ENCODE peak calls at places on chromosome 15, in nine cellular contexts. D, W, P, K, C, G, X, A and L are unnamed samples.

GRCh38 chr15:22939652-22940061 is 40.5 kb downstream of the CYFIP1 start:
- DNase-seq in K (no peak), X (no peak), W (no peak), G (no peak), D (no peak), C (no peak), P (no peak), A (no peak), L (no peak)

GRCh38 chr15:91268510-91268909 is 168.5 kb downstream of the SV2B start:
- DNase-seq in G (no peak), W (no peak), C (no peak), X (no peak), K (no peak), D (no peak), A (no peak), P (no peak), L (no peak)

GRCh38 chr15:28923726-28924280 is 38.0 kb downstream of the APBA2 start:
- DNase-seq in K (peak), P (no peak), W (no peak), A (no peak), X (no peak), D (no peak), C (no peak), G (peak), L (peak)

GRCh38 chr15:99371180-99372103 is 120.2 kb downstream of the LRRC28 start:
- DNase-seq in D (peak), W (no peak), G (no peak), K (no peak), C (no peak), X (peak), P (no peak), A (no peak), L (no peak)

GRCh38 chr15:35458176-35458856 is 87.6 kb downstream of the DPH6 start:
- DNase-seq in C (no peak), P (no peak), W (no peak), A (no peak), K (no peak), X (no peak), G (no peak), D (peak), L (no peak)

GRCh38 chr15:101723161-101723873 is 956 bp downstream of the TARS3 start:
- DNase-seq in K (no peak), X (peak), C (no peak), G (no peak), A (no peak), D (peak), W (peak), P (peak), L (no peak)

GRCh38 chr15:95520511-95520910 is 810.0 kb upstream of the NR2F2 start:
- DNase-seq in X (no peak), D (peak), A (no peak), P (no peak), C (no peak), K (no peak), G (no peak), W (no peak), L (no peak)

GRCh38 chr15:89003865-89004725 is 84.2 kb upstream of the ABHD2 start:
- DNase-seq in P (no peak), K (no peak), G (no peak), A (no peak), C (peak), D (peak), X (peak), W (no peak), L (no peak)

GRCh38 chr15:62752687-62753517 is 289.6 kb upstream of the TPM1 start:
- DNase-seq in G (no peak), A (no peak), P (no peak), X (peak), D (peak), W (no peak), K (no peak), C (no peak), L (no peak)

GRCh38 chr15:43376017-43376705 is 5.3 kb downstream of the TUBGCP4 start:
- DNase-seq in K (no peak), X (peak), A (peak), P (peak), W (peak), G (no peak), C (no peak), D (peak), L (no peak)

GRCh38 chr15:62456011-62456920 is 291.2 kb upstream of the C2CD4B start:
- DNase-seq in G (no peak), D (no peak), P (no peak), C (no peak), A (no peak), K (no peak), X (no peak), W (no peak), L (no peak)

GRCh38 chr15:32737246-32737757 is 19.5 kb downstream of the GREM1 start:
- DNase-seq in W (no peak), G (no peak), C (no peak), D (no peak), P (no peak), K (no peak), X (no peak), A (no peak), L (no peak)

GRCh38 chr15:32739522-32739921 is 21.7 kb downstream of the GREM1 start:
- DNase-seq in W (no peak), C (no peak), X (no peak), D (no peak), A (no peak), G (no peak), P (no peak), K (no peak), L (no peak)

GRCh38 chr15:32735948-32736347 is 18.1 kb downstream of the GREM1 start:
- DNase-seq in K (no peak), W (no peak), G (no peak), D (no peak), X (no peak), A (no peak), P (no peak), C (no peak), L (no peak)

GRCh38 chr15:32738677-32739076 is 20.9 kb downstream of the GREM1 start:
- DNase-seq in C (no peak), K (no peak), X (no peak), G (no peak), A (no peak), W (no peak), P (no peak), D (no peak), L (no peak)

DNA sequence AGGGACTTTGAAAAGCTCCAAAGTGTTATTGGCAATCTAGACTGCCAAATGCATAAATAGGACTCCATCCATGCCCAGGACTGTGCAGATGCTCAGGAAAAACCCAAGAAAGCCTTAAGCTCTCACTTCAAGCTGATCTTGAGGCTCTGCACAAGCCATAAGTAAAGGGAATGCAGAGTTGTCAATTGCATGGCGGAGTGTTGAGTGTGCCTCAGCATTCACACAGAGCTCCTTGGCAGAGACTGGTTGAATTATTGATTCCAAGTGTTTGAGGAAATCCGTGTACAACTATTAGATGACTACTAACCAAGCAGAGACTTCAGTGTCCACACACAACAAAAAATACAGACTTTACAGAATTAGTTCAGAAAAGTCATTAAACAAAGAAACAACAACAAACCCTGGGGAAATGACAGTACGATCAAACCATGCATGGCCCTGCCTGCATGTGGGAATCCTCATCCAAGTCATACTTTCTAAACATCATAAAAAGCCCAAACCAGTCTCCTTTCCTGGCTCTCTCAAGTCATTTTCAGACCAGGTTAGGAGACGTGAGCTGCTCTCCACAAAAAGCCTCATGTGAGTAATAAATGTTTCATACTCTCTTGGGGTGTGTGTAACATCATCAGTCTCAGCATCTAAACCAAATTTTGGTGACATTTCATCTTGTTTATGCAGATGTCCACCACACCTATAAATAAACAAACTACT is 18.7 kb downstream of the GREM1 start:
- DNase-seq in G (no peak), C (no peak), W (no peak), A (no peak), K (no peak), X (no peak), D (peak), P (no peak), L (no peak)
- TF ChIP-seq CTCF in G (no peak), C (no peak), W (no peak), A (no peak), K (no peak), X (no peak), D (no peak), P (no peak), L (no peak)

GRCh38 chr15:49382394-49382793 is 40.6 kb upstream of the FGF7 start:
- DNase-seq in A (no peak), K (no peak), D (no peak), X (no peak), C (no peak), G (no peak), W (no peak), P (no peak), L (no peak)
- TF ChIP-seq CTCF in A (no peak), K (no peak), D (no peak), X (no peak), C (no peak), G (no peak), W (no peak), P (no peak), L (no peak)

DNA sequence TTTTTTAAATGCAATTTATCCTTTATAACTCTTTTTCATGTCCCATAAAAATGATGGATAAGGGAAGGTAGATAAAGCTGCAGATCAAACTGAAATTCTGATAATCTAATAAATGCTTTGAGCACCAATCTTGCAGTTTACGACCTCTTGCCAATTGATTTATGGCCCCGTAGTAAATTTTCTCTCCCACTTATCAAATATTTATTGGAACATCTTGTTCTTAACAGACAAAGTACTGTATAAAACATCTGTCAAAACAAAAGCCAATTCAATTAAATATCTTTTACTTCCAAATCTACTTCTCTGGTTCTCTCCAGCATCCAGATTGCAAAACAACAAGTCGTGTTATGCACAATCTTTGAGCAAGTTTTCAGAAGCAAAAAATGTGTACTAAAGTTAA is 34.6 kb downstream of the POLR2M start:
- DNase-seq in A (no peak), G (no peak), D (no peak), P (no peak), K (no peak), X (no peak), C (no peak), W (no peak), L (no peak)
- TF ChIP-seq CTCF in A (no peak), G (no peak), D (no peak), P (no peak), K (no peak), X (no peak), C (no peak), W (no peak), L (no peak)

DNA sequence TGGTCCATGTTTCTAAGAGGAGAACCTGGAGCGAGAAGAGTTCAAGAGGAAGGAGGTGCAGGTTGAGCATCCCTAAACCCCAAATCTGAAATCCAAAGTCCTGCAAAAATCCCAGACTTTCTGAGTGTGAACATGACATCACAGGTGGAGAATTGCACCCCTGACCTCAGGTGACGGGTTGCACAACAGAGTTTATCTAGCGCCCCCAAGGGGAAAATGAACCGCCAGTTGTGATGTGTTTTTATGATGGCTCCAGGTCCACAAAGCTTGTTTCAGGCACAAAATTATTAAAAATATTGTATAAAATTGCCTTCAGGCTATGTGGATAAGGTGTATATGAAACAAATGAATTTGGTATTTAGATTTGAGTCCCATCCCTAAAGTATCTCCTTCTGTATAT is 420.0 kb downstream of the GABRB3 start:
- DNase-seq in K (no peak), X (no peak), C (no peak), W (no peak), G (no peak), A (no peak), D (no peak), P (no peak), L (no peak)
- TF ChIP-seq CTCF in K (no peak), X (no peak), C (no peak), W (no peak), G (no peak), A (no peak), D (no peak), P (no peak), L (no peak)

GRCh38 chr15:90071220-90071807 is 31.0 kb downstream of the IDH2 start:
- DNase-seq in P (peak), K (peak), A (peak), X (peak), G (peak), C (peak), D (peak), W (peak), L (no peak)
- TF ChIP-seq CTCF in P (peak), K (peak), A (peak), X (peak), G (peak), C (peak), D (peak), W (peak), L (peak)

GRCh38 chr15:69887018-69887417 is 210.7 kb downstream of the TLE3 start:
- DNase-seq in W (no peak), K (no peak), C (no peak), D (no peak), G (no peak), P (no peak), X (no peak), A (no peak), L (no peak)

GRCh38 chr15:69885182-69886041 is 212.3 kb downstream of the TLE3 start:
- DNase-seq in G (no peak), X (no peak), P (no peak), K (no peak), A (no peak), D (no peak), C (no peak), W (no peak), L (no peak)

GRCh38 chr15:69888406-69888805 is 209.3 kb downstream of the TLE3 start:
- DNase-seq in P (no peak), W (no peak), C (no peak), D (no peak), G (no peak), A (no peak), X (no peak), K (no peak), L (no peak)

GRCh38 chr15:69891070-69891491 is 206.6 kb downstream of the TLE3 start:
- DNase-seq in X (no peak), D (no peak), W (no peak), K (no peak), A (no peak), P (no peak), G (no peak), C (no peak), L (no peak)

GRCh38 chr15:69887553-69887952 is 210.2 kb downstream of the TLE3 start:
- DNase-seq in K (no peak), W (no peak), A (no peak), G (no peak), C (no peak), X (no peak), D (no peak), P (no peak), L (no peak)
- TF ChIP-seq CTCF in K (no peak), W (no peak), A (no peak), G (no peak), C (no peak), X (no peak), D (no peak), P (no peak), L (no peak)

GRCh38 chr15:40743466-40743865 is 11.6 kb downstream of the RMDN3 start:
- DNase-seq in G (no peak), A (no peak), P (no peak), K (no peak), D (no peak), W (peak), C (no peak), X (no peak), L (no peak)

GRCh38 chr15:40739042-40739441 is 16.0 kb downstream of the RMDN3 start:
- DNase-seq in A (no peak), D (no peak), K (no peak), P (no peak), X (no peak), W (peak), C (no peak), G (no peak), L (no peak)

GRCh38 chr15:40737048-40737447 is 18.0 kb downstream of the RMDN3 start:
- DNase-seq in G (no peak), W (no peak), A (no peak), D (no peak), K (no peak), C (no peak), X (no peak), P (no peak), L (no peak)

GRCh38 chr15:40736575-40736974 is 18.5 kb downstream of the RMDN3 start:
- DNase-seq in G (no peak), P (no peak), K (no peak), D (no peak), A (no peak), W (no peak), C (no peak), X (no peak), L (no peak)

DNA sequence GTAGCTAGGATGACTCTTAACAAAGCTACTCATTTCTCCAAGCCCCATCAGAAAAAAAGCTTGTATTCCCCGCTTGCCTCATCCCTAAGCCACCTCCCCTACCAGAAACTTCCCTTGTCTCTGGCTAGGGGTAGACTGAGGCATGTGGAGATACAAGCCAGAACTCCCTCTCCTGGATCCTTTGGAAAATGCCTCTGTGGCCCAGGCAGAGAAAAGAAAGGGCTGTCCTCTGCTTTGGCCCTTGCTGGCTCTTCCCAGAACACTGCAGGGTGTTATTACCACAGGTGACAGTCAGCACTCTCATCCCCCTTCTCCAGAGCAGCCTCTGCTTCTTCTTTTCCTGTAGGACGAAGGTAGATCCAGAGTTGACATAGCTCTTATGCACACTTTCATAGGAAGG is 15.2 kb downstream of the RMDN3 start:
- DNase-seq in G (no peak), C (no peak), K (no peak), P (no peak), W (no peak), X (no peak), D (no peak), A (no peak), L (no peak)
- TF ChIP-seq CTCF in G (no peak), C (no peak), K (no peak), P (no peak), W (no peak), X (no peak), D (no peak), A (no peak), L (peak)